ENCODE peak calls at places on chromosomes 4 and X, in nine cellular contexts. M is amniotic stem cell; C is GM03348; V is NCI-H1436; T is neural crest cell; Q is stimulated activated CD4-positive, alpha-beta T cell treated with anti-CD3 and anti-CD28 coated beads, Interleukin-1b, Interleukin-23, amount 100 ng/mL, for 48 hours; L is sigmoid colon; S is Ammon's horn; N is neural progenitor cell. K is an unnamed sample.

GRCh38 chr4:94595880-94596483 is 144.2 kb downstream of the PDLIM5 start:
- DNase-seq in M (peak), C (peak), V (peak), T (no peak), Q (no peak), L (no peak), S (peak), N (peak), K (peak)

GRCh38 chr4:68724426-68724825 is 54.0 kb upstream of the UGT2B15 start:
- DNase-seq in M (no peak), C (no peak), V (no peak), T (no peak), Q (no peak), L (no peak), S (no peak), N (no peak), K (no peak)

GRCh38 chrX:47585273-47585672 is 3.0 kb downstream of the TIMP1 start:
- DNase-seq in M (no peak), C (no peak), V (no peak), T (no peak), Q (no peak), L (no peak), S (no peak), N (no peak), K (peak)

GRCh38 chr4:107391630-107392028 is 328.4 kb downstream of the PAPSS1 start:
- DNase-seq in M (no peak), C (peak), V (no peak), T (no peak), Q (no peak), L (no peak), S (no peak), N (no peak), K (no peak)

GRCh38 chr4:67327245-67327860 is 217.9 kb downstream of the CENPC start:
- DNase-seq in M (peak), C (peak), V (peak), T (peak), Q (peak), L (no peak), S (peak), N (peak), K (peak)

GRCh38 chr4:69591374-69591773 is 48.1 kb downstream of the UGT2A2 start:
- DNase-seq in M (no peak), C (no peak), V (no peak), T (no peak), Q (no peak), L (no peak), S (no peak), N (no peak), K (no peak)

GRCh38 chrX:119468930-119469635 is 839 bp downstream of the SLC25A5 start:
- DNase-seq in M (peak), C (peak), V (peak), T (peak), Q (peak), L (peak), S (peak), N (peak), K (peak)

GRCh38 chr4:87041142-87041541 is 106.3 kb downstream of the AFF1 start:
- DNase-seq in M (no peak), C (peak), V (no peak), T (no peak), Q (no peak), L (peak), S (no peak), N (no peak), K (no peak)

GRCh38 chr4:74692973-74693372 is 101.3 kb downstream of the BTC start:
- DNase-seq in M (no peak), C (no peak), V (no peak), T (no peak), Q (no peak), L (peak), S (no peak), N (no peak), K (no peak)